ENCODE peak calls at places on chromosomes 5 and 9, in four cellular contexts. B is SK-N-SH, Q is H1, X is GM12878. U is an unnamed sample.
A peak's percentile ranks its signal among the peaks of the same experiment; 100 is the strongest.

GRCh38 chr9:89077519-89077918 is 86.3 kb downstream of the S1PR3 start:
- DNase-seq in Q (no peak), X (no peak), B (no peak), U (peak; percentile 1)

GRCh38 chr5:21071986-21072385 is 1084.0 kb upstream of the CDH18 start:
- DNase-seq in B (no peak), Q (no peak), X (no peak), U (no peak)

GRCh38 chr9:116391306-116391900 is 237.8 kb downstream of the PAPPA start:
- DNase-seq in Q (no peak), B (no peak), X (no peak), U (no peak)

GRCh38 chr5:10663531-10664183 is 97.4 kb downstream of the DAP start:
- DNase-seq in X (no peak), Q (no peak), B (peak; percentile 77), U (no peak)

GRCh38 chr9:104682642-104683041 is 11.7 kb upstream of the OR13D1 start:
- DNase-seq in B (peak; percentile 25), X (peak; percentile 7), Q (no peak), U (peak; percentile 19)

GRCh38 chr9:93673271-93673843 is 97.0 kb downstream of the PHF2 start:
- DNase-seq in Q (peak; percentile 37), B (peak; percentile 35), X (no peak), U (no peak)

GRCh38 chr9:128628471-128629048 is 28.1 kb downstream of the DYNC2I2 start:
- DNase-seq in X (no peak), B (peak; percentile 36), Q (no peak), U (peak; percentile 64)

GRCh38 chr5:171418316-171418981 is 998 bp upstream of the FGF18 start:
- DNase-seq in Q (peak; percentile 94), X (no peak), B (peak; percentile 94), U (peak; percentile 85)

GRCh38 chr9:19876569-19877316 is 87.9 kb upstream of the SLC24A2 start:
- DNase-seq in Q (no peak), B (no peak), X (no peak), U (no peak)

GRCh38 chr9:132404228-132404881 is 2.3 kb downstream of the TTF1 start:
- DNase-seq in Q (no peak), B (no peak), X (no peak), U (no peak)

GRCh38 chr9:77712533-77713130 is 64.5 kb upstream of the GNA14 start:
- DNase-seq in Q (no peak), X (no peak), B (no peak), U (no peak)

GRCh38 chr5:67942451-67942830 is 273.1 kb upstream of the PIK3R1 start:
- DNase-seq in B (no peak), Q (no peak), X (no peak), U (no peak)

GRCh38 chr9:127388856-127389238 is 8.1 kb upstream of the SLC2A8 start:
- DNase-seq in Q (no peak), B (no peak), X (no peak), U (no peak)

GRCh38 chr5:128684951-128685350 is 146.9 kb upstream of the FBN2 start:
- DNase-seq in X (no peak), Q (no peak), B (no peak), U (no peak)

GRCh38 chr5:163888366-163888765 is 382.9 kb downstream of the MAT2B start:
- DNase-seq in B (no peak), X (no peak), Q (no peak), U (no peak)

GRCh38 chr5:163893301-163893700 is 387.9 kb downstream of the MAT2B start:
- DNase-seq in X (no peak), Q (no peak), B (no peak), U (no peak)

GRCh38 chr5:163887854-163888253 is 382.4 kb downstream of the MAT2B start:
- DNase-seq in Q (no peak), X (no peak), B (no peak), U (no peak)

GRCh38 chr5:163890211-163890610 is 384.8 kb downstream of the MAT2B start:
- DNase-seq in B (no peak), X (no peak), Q (no peak), U (no peak)

GRCh38 chr5:163889369-163889768 is 383.9 kb downstream of the MAT2B start:
- DNase-seq in B (no peak), Q (no peak), X (no peak), U (no peak)
- TF ChIP-seq NRF1 in B (no peak), Q (no peak), X (no peak), U (no peak)

DNA sequence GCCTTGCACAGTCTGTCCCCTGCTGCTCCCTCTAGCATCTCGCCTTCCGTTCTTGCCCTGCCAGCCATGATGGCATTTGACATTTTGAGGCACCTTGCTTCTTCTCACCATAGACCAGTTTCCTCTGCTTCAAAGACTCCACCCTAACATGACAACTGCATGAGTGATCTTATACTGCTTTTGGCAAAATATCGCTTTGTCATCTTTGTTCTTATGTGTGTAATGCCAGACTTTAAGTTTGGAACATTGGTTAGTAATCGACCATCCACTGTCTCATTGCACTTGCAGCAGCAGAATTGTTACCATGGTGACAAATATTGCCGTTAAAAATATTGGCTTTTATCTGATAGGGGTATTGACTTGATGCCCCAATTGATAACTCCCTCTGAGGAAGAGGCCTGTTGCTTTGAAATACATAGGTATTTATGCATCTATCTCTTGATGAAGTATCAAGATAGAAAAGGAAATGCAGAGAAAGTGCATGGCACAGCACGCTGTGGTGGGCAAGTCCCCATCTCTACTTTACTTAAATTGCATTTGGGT is 6.8 kb downstream of the GARIN3 start:
- DNase-seq in X (no peak), Q (no peak), B (no peak), U (no peak)
- TF ChIP-seq TAF1 in X (no peak), Q (no peak), B (no peak), U (no peak)

GRCh38 chr9:86082870-86083269 is 16.5 kb downstream of the GOLM1 start:
- DNase-seq in X (no peak), Q (no peak), B (no peak), U (no peak)
- TF ChIP-seq CHD2 in X (no peak), Q (no peak), B (no peak), U (no peak)

DNA sequence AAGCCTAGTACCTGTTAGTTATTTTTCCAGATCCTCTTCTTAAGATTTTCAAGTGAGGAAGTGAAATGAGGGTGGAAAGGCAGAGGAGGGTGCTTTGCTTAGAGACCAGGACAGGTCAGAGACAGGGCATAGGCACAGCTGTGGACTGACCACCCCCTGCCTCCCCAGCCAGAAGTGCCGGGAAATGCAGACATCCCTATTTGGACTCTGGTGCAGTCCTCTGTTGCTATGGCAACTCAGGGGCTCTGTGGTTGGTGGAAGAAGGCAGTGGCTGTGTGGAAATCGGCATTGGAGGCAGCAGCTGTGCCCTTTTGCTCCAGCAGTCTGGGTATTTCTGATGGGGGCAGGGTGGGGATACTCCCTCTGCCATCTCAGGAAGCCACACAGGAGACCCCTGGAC is 43.3 kb upstream of the NDFIP1 start:
- DNase-seq in B (peak; percentile 78), X (no peak), Q (no peak), U (no peak)
- TF ChIP-seq NRF1 in B (no peak), X (no peak), Q (no peak), U (no peak)

GRCh38 chr5:96664669-96665068 is 2.5 kb downstream of the CAST start:
- DNase-seq in Q (no peak), X (no peak), B (no peak), U (no peak)

GRCh38 chr5:96661101-96661840 is 905 bp upstream of the CAST start:
- DNase-seq in Q (no peak), B (peak; percentile 6), X (peak; percentile 26), U (no peak)

GRCh38 chr5:96661841-96662724 is at the start of gene CAST:
- DNase-seq in Q (peak; percentile 87), X (peak; percentile 73), B (peak; percentile 82), U (peak; percentile 25)

GRCh38 chr5:96663608-96664007 is 1.4 kb downstream of the CAST start:
- DNase-seq in B (no peak), X (no peak), Q (no peak), U (no peak)

GRCh38 chr5:96662725-96663513 is 743 bp downstream of the CAST start:
- DNase-seq in B (peak; percentile 88), Q (peak; percentile 95), X (peak; percentile 50), U (no peak)
- TF ChIP-seq TAF1 in B (peak; percentile 30), Q (peak; percentile 59), X (no peak), U (no peak)

GRCh38 chr9:112997236-112997941 is 14.6 kb downstream of the ZNF883 start:
- DNase-seq in Q (no peak), X (no peak), B (no peak), U (no peak)
- TF ChIP-seq CHD2 in Q (no peak), X (no peak), B (no peak), U (no peak)

DNA sequence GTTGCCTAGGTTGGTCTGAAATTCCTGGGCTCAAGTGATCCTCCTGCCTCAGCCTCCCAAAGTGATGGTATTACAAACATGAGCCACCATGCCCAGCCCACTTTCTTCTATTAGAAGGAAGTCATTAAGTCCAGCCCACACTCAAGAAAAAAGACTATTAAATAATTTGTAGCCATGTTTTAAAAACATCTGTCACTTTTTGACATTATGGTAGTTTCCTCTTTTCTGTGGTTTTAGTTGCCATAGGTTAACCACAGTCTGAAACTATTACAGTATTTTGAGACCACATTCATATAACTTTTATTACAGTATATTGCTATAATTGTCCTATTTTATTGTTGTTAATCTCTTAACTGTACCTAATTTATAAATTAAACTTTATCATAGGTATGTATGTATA is 31.9 kb upstream of the C5orf24 start:
- DNase-seq in Q (no peak), B (no peak), X (no peak), U (no peak)
- TF ChIP-seq NRF1 in Q (no peak), B (no peak), X (no peak), U (no peak)

U was measured in K562.